ENCODE peak calls at places on chromosomes 2 and 18, in ten cellular contexts. C is CD8-positive, alpha-beta T cell; Y is psoas muscle; W is Peyer's patch; Q is DND-41; V is GM23338; K is PC-9; G is pancreas; H is K562; R is adrenal gland. L is an unnamed sample.

GRCh38 chr2:237511421-237511820 is 24.4 kb downstream of the MLPH start:
- DNase-seq in Y (no peak), W (no peak), G (no peak), V (no peak), H (no peak), K (no peak), Q (no peak), C (no peak), R (no peak), L (no peak)

GRCh38 chr18:23306842-23307241 is 146.2 kb upstream of the RIOK3 start:
- DNase-seq in H (no peak), G (no peak), V (no peak), Y (no peak), R (no peak), K (no peak), Q (no peak), W (no peak), C (peak; percentile 25), L (no peak)

GRCh38 chr2:64644240-64645013 is 9.3 kb downstream of the SERTAD2 start:
- DNase-seq in K (peak; percentile 85), Q (peak; percentile 89), C (peak; percentile 56), V (peak; percentile 94), H (peak; percentile 89), Y (peak; percentile 77), R (peak; percentile 78), G (no peak), W (no peak), L (peak; percentile 65)

GRCh38 chr2:163341426-163341825 is 394.4 kb downstream of the FIGN start:
- DNase-seq in R (no peak), G (no peak), V (no peak), Y (no peak), K (no peak), C (no peak), Q (no peak), W (no peak), H (no peak), L (no peak)

GRCh38 chr2:57882895-57883515 is 163.6 kb upstream of the VRK2 start:
- DNase-seq in G (no peak), H (no peak), Y (no peak), C (no peak), K (no peak), V (no peak), Q (no peak), W (no peak), R (no peak), L (no peak)

GRCh38 chr2:15180379-15180778 is 380.8 kb downstream of the NBAS start:
- DNase-seq in K (no peak), H (no peak), G (no peak), W (no peak), Y (no peak), C (no peak), Q (no peak), V (no peak), R (no peak), L (no peak)

GRCh38 chr18:13635046-13635445 is 91.3 kb downstream of the FAM210A start:
- DNase-seq in Q (no peak), G (no peak), R (no peak), W (no peak), K (no peak), Y (no peak), C (no peak), H (no peak), V (no peak), L (no peak)

GRCh38 chr2:1804251-1804855 is 60.0 kb upstream of the PXDN start:
- DNase-seq in K (no peak), V (no peak), G (no peak), Q (no peak), Y (no peak), W (no peak), R (no peak), H (no peak), C (no peak), L (no peak)

GRCh38 chr2:41928593-41928992 is 119.2 kb upstream of the PKDCC start:
- DNase-seq in Q (no peak), R (no peak), K (peak; percentile 96), G (no peak), V (no peak), W (no peak), H (no peak), C (no peak), Y (no peak), L (no peak)

GRCh38 chr2:77397763-77398162 is 124.4 kb downstream of the LRRTM4 start:
- DNase-seq in R (no peak), G (no peak), Q (no peak), W (no peak), C (no peak), H (no peak), Y (no peak), K (no peak), V (no peak), L (no peak)

GRCh38 chr2:30040147-30040546 is 106.7 kb upstream of the YPEL5 start:
- DNase-seq in K (no peak), H (no peak), C (no peak), Y (no peak), R (no peak), G (no peak), W (no peak), V (no peak), Q (no peak), L (peak; percentile 9)

GRCh38 chr2:200377143-200377773 is 70.8 kb downstream of the SPATS2L start:
- DNase-seq in C (no peak), H (no peak), G (no peak), R (no peak), K (no peak), Q (no peak), Y (no peak), W (no peak), V (no peak), L (no peak)

GRCh38 chr2:200376422-200377142 is 70.1 kb downstream of the SPATS2L start:
- DNase-seq in C (no peak), Y (peak; percentile 58), W (peak; percentile 79), R (no peak), H (peak; percentile 31), Q (no peak), G (no peak), V (no peak), K (peak; percentile 88), L (no peak)

GRCh38 chr2:200373196-200373595 is 66.7 kb downstream of the SPATS2L start:
- DNase-seq in Y (no peak), Q (no peak), R (no peak), W (no peak), K (no peak), G (no peak), H (no peak), V (no peak), C (no peak), L (no peak)

GRCh38 chr2:200377774-200378336 is 71.4 kb downstream of the SPATS2L start:
- DNase-seq in R (no peak), C (no peak), V (no peak), Y (no peak), G (no peak), H (peak; percentile 59), W (peak; percentile 74), Q (no peak), K (peak; percentile 96), L (no peak)

DNA sequence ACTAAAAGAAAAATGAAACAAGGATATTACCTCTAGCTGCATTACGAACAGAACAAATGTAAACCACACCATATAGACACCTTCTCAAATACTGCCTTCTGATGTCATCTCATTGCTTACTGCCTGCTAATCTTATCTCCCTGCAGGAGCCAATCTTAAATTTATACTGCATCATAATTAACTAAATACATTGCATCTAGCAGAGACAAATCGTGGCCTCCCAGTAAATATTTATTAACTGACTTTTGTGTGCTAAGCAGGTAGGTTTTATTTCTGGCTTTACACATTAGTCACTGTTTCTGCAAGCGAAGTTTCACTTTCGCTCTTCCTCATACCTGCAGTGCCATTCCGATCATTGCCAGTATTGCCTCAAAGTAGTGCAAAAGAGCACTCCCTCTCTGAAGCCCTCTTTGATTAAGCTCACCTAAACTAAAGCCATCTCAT is 67.5 kb downstream of the SPATS2L start:
- DNase-seq in Y (no peak), Q (peak; percentile 25), V (no peak), H (no peak), G (no peak), W (no peak), C (peak; percentile 25), R (no peak), K (peak; percentile 78), L (no peak)
- H3K27ac ChIP-seq in Y (no peak overlapping the region), Q (peak overlapping the region; percentile 55), V (no peak overlapping the region), H (peak overlapping the region; percentile 15), G (no peak overlapping the region), W (peak overlapping the region; percentile 20), C (peak overlapping the region; percentile 40), R (no peak overlapping the region), K (peak overlapping the region; percentile 62), L (no peak overlapping the region)

GRCh38 chr2:113863166-113863565 is 26.7 kb upstream of the ACTR3 start:
- DNase-seq in Y (no peak), R (no peak), Q (no peak), W (no peak), H (no peak), K (no peak), G (no peak), V (no peak), C (no peak), L (no peak)

GRCh38 chr2:113857454-113857853 is 32.4 kb upstream of the ACTR3 start:
- DNase-seq in G (no peak), H (no peak), Y (no peak), K (no peak), Q (no peak), W (no peak), C (no peak), V (no peak), R (no peak), L (no peak)

GRCh38 chr2:113858764-113859163 is 31.1 kb upstream of the ACTR3 start:
- DNase-seq in W (no peak), V (no peak), G (no peak), K (peak; percentile 72), H (peak; percentile 54), R (peak; percentile 64), Y (no peak), Q (no peak), C (no peak), L (no peak)

DNA sequence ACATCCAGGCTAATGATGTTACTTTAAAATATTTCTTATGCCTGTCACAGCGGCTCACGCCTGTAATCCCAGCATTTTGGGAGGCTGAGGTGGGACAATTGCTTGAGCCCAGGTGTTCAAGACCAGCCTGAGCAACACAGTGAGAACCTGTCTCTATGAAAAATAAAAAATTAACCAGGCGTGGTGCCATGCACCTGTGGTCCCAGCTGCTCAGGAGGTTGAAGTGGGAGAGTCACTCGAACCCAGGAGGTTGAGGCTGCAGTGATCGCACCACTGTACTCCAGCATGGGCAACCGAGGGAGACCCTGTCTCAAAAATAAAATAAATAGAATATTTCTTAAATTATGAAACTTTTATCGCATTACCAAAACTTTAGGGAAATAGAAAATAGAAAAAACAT is 28.1 kb upstream of the ACTR3 start:
- DNase-seq in G (no peak), Y (no peak), K (no peak), W (no peak), R (no peak), V (no peak), C (no peak), Q (no peak), H (no peak), L (no peak)
- TF ChIP-seq CTCF in G (no peak), Y (no peak), K (no peak), W (no peak), R (no peak), V (no peak), C (no peak), Q (no peak), H (no peak), L (no peak)

GRCh38 chr2:195646424-195646823 is 10.6 kb upstream of the SLC39A10 start:
- DNase-seq in W (no peak), Q (peak; percentile 49), R (no peak), K (no peak), Y (no peak), C (no peak), G (no peak), H (peak; percentile 31), V (peak; percentile 73), L (no peak)
- H3K27ac ChIP-seq in W (no peak overlapping the region), Q (peak overlapping the region; percentile 74), R (no peak overlapping the region), K (no peak overlapping the region), Y (no peak overlapping the region), C (no peak overlapping the region), G (no peak overlapping the region), H (peak overlapping the region; percentile 74), V (peak overlapping the region; percentile 93), L (no peak overlapping the region)

GRCh38 chr18:21242141-21243040 is at the start of gene GREB1L:
- DNase-seq in G (peak; percentile 66), Q (no peak), V (peak; percentile 80), R (peak; percentile 16), C (no peak), K (peak; percentile 38), W (peak; percentile 78), Y (peak; percentile 61), H (no peak), L (no peak)
- TF ChIP-seq CTCF in G (no peak), Q (no peak), V (no peak), R (peak; percentile 14), C (no peak), K (no peak), W (peak; percentile 53), Y (peak; percentile 29), H (peak; percentile 16), L (no peak)

L was measured in lung.